ENCODE peak calls at places on chromosomes 6 and 20, in nine cellular contexts. Q, M, K, J, Y, B, H, A and V are unnamed samples.

GRCh38 chr6:69719602-69720193 is 77.1 kb downstream of the LMBRD1 start:
- DNase-seq in Q (peak), M (no peak), K (no peak), J (no peak), Y (peak), B (peak), H (no peak), A (no peak), V (peak)

GRCh38 chr6:166516256-166516655 is 70.2 kb downstream of the RAMACL start:
- DNase-seq in Q (no peak), M (no peak), K (no peak), J (no peak), Y (peak), B (no peak), H (no peak), A (no peak), V (no peak)

GRCh38 chr6:150029276-150029675 is 3.9 kb upstream of the RAET1L start:
- DNase-seq in Q (no peak), M (no peak), K (no peak), J (no peak), Y (no peak), B (no peak), H (no peak), A (no peak), V (no peak)

GRCh38 chr6:3228791-3229565 is 1.5 kb upstream of the TUBB2B start:
- DNase-seq in Q (no peak), M (peak), K (no peak), J (peak), Y (no peak), B (no peak), H (no peak), A (no peak), V (no peak)

GRCh38 chr20:10793741-10794140 is 119.9 kb upstream of the JAG1 start:
- DNase-seq in Q (no peak), M (no peak), K (no peak), J (peak), Y (no peak), B (no peak), H (no peak), A (no peak), V (no peak)

GRCh38 chr20:40797425-40797824 is 108.4 kb upstream of the MAFB start:
- DNase-seq in Q (peak), M (no peak), K (no peak), J (peak), Y (peak), B (peak), H (no peak), A (no peak), V (peak)

GRCh38 chr20:44946266-44946852 is 13.8 kb downstream of the TOMM34 start:
- DNase-seq in Q (no peak), M (no peak), K (no peak), J (no peak), Y (peak), B (no peak), H (no peak), A (no peak), V (no peak)

GRCh38 chr6:2116496-2116895 is 128.9 kb downstream of the GMDS start:
- DNase-seq in Q (no peak), M (no peak), K (no peak), J (no peak), Y (no peak), B (peak), H (no peak), A (peak), V (no peak)

GRCh38 chr6:170111141-170111664 is 179.7 kb downstream of the DLL1 start:
- DNase-seq in Q (no peak), M (no peak), K (no peak), J (no peak), Y (no peak), B (no peak), H (peak), A (no peak), V (no peak)

GRCh38 chr20:21511485-21511849 is 2.4 kb downstream of the NKX2-2 start:
- DNase-seq in Q (no peak), M (no peak), K (no peak), J (peak), Y (no peak), B (no peak), H (no peak), A (no peak), V (no peak)

GRCh38 chr20:20360464-20360863 is 7.4 kb upstream of the INSM1 start:
- DNase-seq in Q (peak), M (no peak), K (no peak), J (peak), Y (peak), B (peak), H (no peak), A (peak), V (peak)

GRCh38 chr20:22402990-22403859 is 181.1 kb downstream of the FOXA2 start:
- DNase-seq in Q (peak), M (no peak), K (no peak), J (peak), Y (no peak), B (no peak), H (no peak), A (no peak), V (peak)

GRCh38 chr6:119676971-119677370 is 327.4 kb upstream of the MAN1A1 start:
- DNase-seq in Q (no peak), M (no peak), K (no peak), J (no peak), Y (peak), B (no peak), H (no peak), A (no peak), V (peak)

GRCh38 chr6:39566381-39566934 is 158.8 kb downstream of the KIF6 start:
- DNase-seq in Q (no peak), M (no peak), K (no peak), J (no peak), Y (peak), B (no peak), H (no peak), A (no peak), V (no peak)

GRCh38 chr6:5994999-5995698 is 11.6 kb downstream of the NRN1 start:
- DNase-seq in Q (no peak), M (no peak), K (no peak), J (peak), Y (no peak), B (no peak), H (no peak), A (no peak), V (no peak)

GRCh38 chr6:77620290-77620882 is 32.5 kb upstream of the MEI4 start:
- DNase-seq in Q (peak), M (no peak), K (no peak), J (no peak), Y (no peak), B (peak), H (no peak), A (no peak), V (peak)

DNA sequence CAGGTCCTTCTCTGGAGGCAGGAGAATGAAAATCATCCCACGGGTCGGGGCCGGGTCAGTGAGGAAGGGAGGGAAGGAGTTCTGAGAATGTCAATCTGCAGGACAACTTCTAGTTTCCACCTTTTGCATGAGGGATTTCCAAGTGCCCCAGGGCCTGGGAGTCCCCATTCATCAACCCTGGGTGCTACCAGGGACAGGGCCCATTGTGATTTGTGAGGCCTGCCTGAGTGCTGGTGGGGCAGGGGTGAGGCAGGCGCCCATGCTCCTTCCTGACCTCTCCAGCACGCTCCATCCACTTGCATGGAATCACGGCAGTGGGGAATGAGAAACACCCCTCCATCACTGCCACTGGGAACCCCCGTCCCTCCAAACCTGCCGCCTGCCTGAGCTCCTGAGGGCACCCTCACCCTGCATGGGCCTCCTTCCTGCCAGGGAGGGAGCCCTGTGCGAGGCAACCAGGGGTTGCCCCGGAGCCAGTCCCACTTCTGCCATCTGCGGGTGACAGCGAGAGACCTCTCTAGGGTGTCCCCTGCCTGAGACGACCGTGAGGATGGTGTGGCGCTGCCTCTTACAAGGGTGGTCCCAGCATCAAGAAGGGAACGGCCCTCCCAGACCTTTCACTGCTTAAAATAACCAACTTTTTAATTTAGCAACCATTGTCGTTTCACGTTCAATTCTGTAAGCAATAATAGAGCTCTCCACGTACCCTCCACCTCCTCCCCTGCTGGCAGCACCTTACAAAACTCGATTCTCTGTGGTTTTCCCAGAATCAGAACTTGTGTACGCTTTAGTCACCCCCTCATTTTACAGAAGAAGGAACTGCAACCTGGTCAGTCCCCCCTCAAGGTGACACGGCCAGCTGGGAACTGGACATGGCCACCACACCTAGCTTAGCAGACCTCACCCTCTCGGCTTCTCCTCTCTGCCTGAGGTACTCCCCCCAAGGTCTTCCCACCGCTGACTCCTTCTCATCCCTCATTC is 28.6 kb downstream of the PMEPA1 start:
- DNase-seq in Q (no peak), M (peak), K (no peak), J (no peak), Y (no peak), B (no peak), H (peak), A (no peak), V (no peak)
- H3K4me3 ChIP-seq in Q (no peak), M (no peak), K (no peak), J (no peak), Y (no peak), B (no peak), H (no peak), A (no peak), V (no peak)

GRCh38 chr6:47654255-47654654 is 44.1 kb upstream of the ADGRF4 start:
- DNase-seq in Q (no peak), M (no peak), K (no peak), J (no peak), Y (peak), B (peak), H (no peak), A (no peak), V (no peak)

GRCh38 chr6:47650553-47651432 is 47.6 kb upstream of the ADGRF4 start:
- DNase-seq in Q (no peak), M (no peak), K (no peak), J (no peak), Y (no peak), B (no peak), H (no peak), A (no peak), V (no peak)

GRCh38 chr6:47653706-47654105 is 44.7 kb upstream of the ADGRF4 start:
- DNase-seq in Q (no peak), M (no peak), K (no peak), J (no peak), Y (no peak), B (peak), H (no peak), A (no peak), V (no peak)

GRCh38 chr6:47648031-47648430 is 50.3 kb upstream of the ADGRF4 start:
- DNase-seq in Q (no peak), M (no peak), K (no peak), J (no peak), Y (no peak), B (no peak), H (no peak), A (no peak), V (no peak)

GRCh38 chr6:47651505-47651944 is 46.9 kb upstream of the ADGRF4 start:
- DNase-seq in Q (no peak), M (no peak), K (no peak), J (no peak), Y (peak), B (peak), H (no peak), A (no peak), V (peak)
- H3K4me3 ChIP-seq in Q (no peak), M (no peak), K (no peak), J (no peak), Y (no peak), B (no peak), H (no peak), A (no peak), V (no peak)

GRCh38 chr20:63009988-63010769 is 3.4 kb upstream of the BHLHE23 start:
- DNase-seq in Q (no peak), M (peak), K (no peak), J (peak), Y (peak), B (no peak), H (peak), A (no peak), V (no peak)
- H3K4me3 ChIP-seq in Q (peak), M (peak), K (no peak), J (no peak), Y (no peak), B (no peak), H (peak), A (no peak), V (no peak)

GRCh38 chr6:16430661-16431089 is 192.3 kb downstream of the GMPR start:
- DNase-seq in Q (peak), M (no peak), K (no peak), J (no peak), Y (peak), B (no peak), H (no peak), A (no peak), V (no peak)

GRCh38 chr6:16421462-16421960 is 183.1 kb downstream of the GMPR start:
- DNase-seq in Q (no peak), M (no peak), K (no peak), J (no peak), Y (no peak), B (no peak), H (no peak), A (no peak), V (no peak)

GRCh38 chr6:16429669-16430068 is 191.3 kb downstream of the GMPR start:
- DNase-seq in Q (no peak), M (no peak), K (no peak), J (no peak), Y (no peak), B (no peak), H (no peak), A (no peak), V (no peak)

GRCh38 chr6:16427124-16427523 is 188.7 kb downstream of the GMPR start:
- DNase-seq in Q (no peak), M (no peak), K (no peak), J (no peak), Y (no peak), B (no peak), H (no peak), A (no peak), V (no peak)

DNA sequence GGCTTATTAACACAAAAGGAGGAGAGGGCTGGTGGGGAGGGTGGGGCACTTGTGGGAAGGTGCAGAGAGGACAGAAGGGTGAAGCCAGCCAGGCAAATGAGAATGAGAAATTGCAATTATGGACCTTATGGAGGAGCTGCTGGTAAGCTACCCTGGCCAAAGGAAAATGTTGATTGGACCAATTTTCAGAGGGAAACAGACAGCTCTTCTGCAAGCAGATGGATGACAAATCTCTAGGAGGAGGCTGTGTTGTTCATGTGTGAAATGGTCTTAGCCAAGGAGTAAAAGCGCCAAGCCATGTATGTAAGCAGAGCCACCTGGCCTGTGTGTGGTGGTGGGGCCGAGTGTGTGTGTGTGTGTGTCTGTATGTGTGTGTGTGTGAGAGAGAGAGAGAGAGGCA is 187.9 kb downstream of the GMPR start:
- DNase-seq in Q (no peak), M (no peak), K (no peak), J (no peak), Y (no peak), B (no peak), H (no peak), A (no peak), V (no peak)
- H3K4me3 ChIP-seq in Q (no peak), M (no peak), K (no peak), J (no peak), Y (no peak), B (no peak), H (no peak), A (no peak), V (no peak)

DNA sequence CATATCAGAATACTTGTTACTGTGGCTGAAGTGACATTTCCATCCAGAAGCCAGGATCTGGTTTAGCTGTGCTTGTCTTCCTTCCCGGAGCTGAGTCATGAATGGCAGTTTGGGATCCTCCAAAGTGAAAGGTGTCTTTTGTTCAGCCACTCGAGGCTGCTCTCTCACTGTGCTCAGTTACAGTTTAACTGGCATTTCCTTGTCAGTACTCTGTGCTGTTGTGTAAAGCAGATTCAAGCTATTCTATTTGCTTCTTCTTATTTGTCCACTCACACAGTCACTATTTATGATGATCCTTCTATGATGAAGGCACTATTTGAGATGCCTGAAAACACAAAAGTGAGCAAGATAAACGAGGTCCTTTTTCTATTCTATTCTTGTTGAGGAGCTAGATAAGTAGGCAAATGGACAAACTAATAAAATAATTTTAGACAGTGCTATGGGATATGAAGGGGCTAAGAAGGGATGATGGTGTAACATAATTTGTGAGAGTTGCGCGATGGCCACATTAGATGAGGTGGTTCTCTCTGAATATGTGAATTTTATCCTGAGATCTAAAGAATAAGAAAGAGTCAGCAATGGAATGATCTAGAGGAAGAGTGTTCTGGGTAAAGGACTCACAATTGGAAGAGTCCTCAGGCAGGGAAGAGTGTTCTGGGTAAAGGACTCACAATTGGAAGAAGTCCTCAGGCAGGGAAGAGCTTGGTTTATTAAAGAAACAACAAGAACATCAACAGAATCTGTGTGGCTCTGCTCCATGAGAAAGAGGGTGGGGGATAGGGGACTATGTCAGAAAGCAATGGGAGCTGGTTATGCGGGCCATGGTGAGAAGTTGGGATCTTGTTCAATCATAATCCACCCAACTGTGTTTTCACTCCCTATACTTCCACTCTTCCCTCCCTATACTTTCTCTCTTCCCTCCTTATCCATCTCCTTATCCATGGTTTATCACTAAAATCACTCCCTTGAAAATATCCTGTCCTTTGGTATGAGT is 40.1 kb downstream of the CYP24A1 start:
- DNase-seq in Q (peak), M (no peak), K (no peak), J (no peak), Y (peak), B (peak), H (no peak), A (peak), V (no peak)
- H3K4me3 ChIP-seq in Q (no peak), M (no peak), K (no peak), J (no peak), Y (no peak), B (no peak), H (no peak), A (no peak), V (no peak)

GRCh38 chr6:42726026-42726425 is 3.6 kb upstream of the PRPH2 start:
- DNase-seq in Q (no peak), M (no peak), K (no peak), J (no peak), Y (no peak), B (no peak), H (no peak), A (no peak), V (no peak)
- H3K4me3 ChIP-seq in Q (no peak), M (peak), K (no peak), J (no peak), Y (no peak), B (no peak), H (peak), A (peak), V (no peak)

GRCh38 chr20:59972037-59972801 is 14.0 kb downstream of the CDH26 start:
- DNase-seq in Q (no peak), M (no peak), K (no peak), J (no peak), Y (no peak), B (peak), H (no peak), A (no peak), V (no peak)
- H3K4me3 ChIP-seq in Q (no peak), M (no peak), K (no peak), J (no peak), Y (no peak), B (no peak), H (no peak), A (no peak), V (no peak)

DNA sequence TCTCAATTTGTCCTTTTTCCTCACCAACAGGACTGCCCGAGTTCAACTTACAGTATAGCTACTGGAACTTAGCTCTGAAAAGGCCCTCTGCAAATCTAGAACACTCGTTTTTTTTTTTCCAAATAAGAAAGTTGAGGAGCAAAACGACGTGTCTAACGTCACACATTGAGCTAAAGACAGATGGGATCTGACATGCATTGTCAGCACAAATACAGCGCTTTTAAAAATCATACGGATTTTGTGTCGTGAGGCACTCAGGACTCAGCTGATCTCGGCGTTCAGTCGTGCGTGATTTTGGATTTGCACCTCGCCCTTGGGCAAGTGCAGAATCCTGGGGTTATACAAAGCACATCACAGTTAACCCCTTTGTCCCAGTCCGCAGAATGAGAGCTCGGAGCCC is 94.7 kb upstream of the ZNF322 start:
- DNase-seq in Q (no peak), M (no peak), K (no peak), J (no peak), Y (no peak), B (no peak), H (no peak), A (no peak), V (no peak)
- H3K4me3 ChIP-seq in Q (no peak), M (no peak), K (no peak), J (peak), Y (no peak), B (no peak), H (no peak), A (no peak), V (no peak)

GRCh38 chr6:52333840-52334200 is 28.1 kb upstream of the PAQR8 start:
- DNase-seq in Q (no peak), M (peak), K (no peak), J (no peak), Y (no peak), B (peak), H (no peak), A (no peak), V (no peak)
- H3K4me3 ChIP-seq in Q (no peak), M (peak), K (no peak), J (no peak), Y (no peak), B (no peak), H (no peak), A (no peak), V (no peak)

GRCh38 chr6:26240157-26240980 is 124.6 kb upstream of the BTN3A2 start:
- DNase-seq in Q (no peak), M (peak), K (peak), J (peak), Y (peak), B (peak), H (peak), A (peak), V (peak)
- H3K4me3 ChIP-seq in Q (no peak), M (peak), K (peak), J (peak), Y (peak), B (peak), H (peak), A (peak), V (peak)